ENCODE peak calls at places on chromosome 13, in six cellular contexts. One of them, this sample, is unnamed.
A peak's percentile ranks its signal among the peaks of the same experiment; 100 is the strongest.

GRCh38 chr13:66972659-66973058 is 257.5 kb downstream of the PCDH9 start:
- DNase-seq in HCT116: no peak
- DNase-seq in K562: no peak
- DNase-seq in endothelial cell of umbilical vein: no peak
- DNase-seq in GM12878: no peak
- DNase-seq in HepG2: no peak
- DNase-seq in this sample: no peak

GRCh38 chr13:20492641-20493040 is 33.0 kb downstream of the CRYL1 start:
- DNase-seq in HCT116: peak; percentile 27
- DNase-seq in K562: peak; percentile 19
- DNase-seq in endothelial cell of umbilical vein: peak; percentile 40
- DNase-seq in GM12878: no peak
- DNase-seq in HepG2: peak; percentile 46
- DNase-seq in this sample: no peak

GRCh38 chr13:20714563-20715339 is 11.3 kb downstream of the IL17D start:
- DNase-seq in HCT116: no peak
- DNase-seq in K562: no peak
- DNase-seq in endothelial cell of umbilical vein: peak; percentile 91
- DNase-seq in GM12878: no peak
- DNase-seq in HepG2: no peak
- DNase-seq in this sample: no peak

GRCh38 chr13:95485045-95485517 is 67.4 kb upstream of the CLDN10 start:
- DNase-seq in HCT116: no peak
- DNase-seq in K562: peak; percentile 22
- DNase-seq in endothelial cell of umbilical vein: peak; percentile 85
- DNase-seq in GM12878: no peak
- DNase-seq in HepG2: peak; percentile 8
- DNase-seq in this sample: peak; percentile 50

GRCh38 chr13:71866173-71867091 is 572 bp downstream of the DACH1 start:
- DNase-seq in HCT116: no peak
- DNase-seq in K562: no peak
- DNase-seq in endothelial cell of umbilical vein: peak; percentile 51
- DNase-seq in GM12878: no peak
- DNase-seq in HepG2: no peak
- DNase-seq in this sample: peak; percentile 70

GRCh38 chr13:78121459-78122348 is 203.1 kb upstream of the EDNRB start:
- DNase-seq in HCT116: peak; percentile 34
- DNase-seq in K562: peak; percentile 35
- DNase-seq in endothelial cell of umbilical vein: peak; percentile 82
- DNase-seq in GM12878: peak; percentile 28
- DNase-seq in HepG2: peak; percentile 37
- DNase-seq in this sample: peak; percentile 24

GRCh38 chr13:41356788-41357187 is 45.7 kb downstream of the NAA16 start:
- DNase-seq in HCT116: no peak
- DNase-seq in K562: no peak
- DNase-seq in endothelial cell of umbilical vein: peak; percentile 26
- DNase-seq in GM12878: no peak
- DNase-seq in HepG2: no peak
- DNase-seq in this sample: no peak

GRCh38 chr13:41674246-41674645 is 216.9 kb downstream of the RGCC start:
- DNase-seq in HCT116: no peak
- DNase-seq in K562: no peak
- DNase-seq in endothelial cell of umbilical vein: no peak
- DNase-seq in GM12878: no peak
- DNase-seq in HepG2: no peak
- DNase-seq in this sample: no peak

GRCh38 chr13:64849174-64849573 is 2381.0 kb downstream of the PCDH9 start:
- DNase-seq in HCT116: no peak
- DNase-seq in K562: no peak
- DNase-seq in endothelial cell of umbilical vein: no peak
- DNase-seq in GM12878: no peak
- DNase-seq in HepG2: no peak
- DNase-seq in this sample: no peak

GRCh38 chr13:49256841-49257240 is 9.1 kb downstream of the CDADC1 start:
- DNase-seq in HCT116: no peak
- DNase-seq in K562: no peak
- DNase-seq in endothelial cell of umbilical vein: no peak
- DNase-seq in GM12878: no peak
- DNase-seq in HepG2: no peak
- DNase-seq in this sample: no peak

DNA sequence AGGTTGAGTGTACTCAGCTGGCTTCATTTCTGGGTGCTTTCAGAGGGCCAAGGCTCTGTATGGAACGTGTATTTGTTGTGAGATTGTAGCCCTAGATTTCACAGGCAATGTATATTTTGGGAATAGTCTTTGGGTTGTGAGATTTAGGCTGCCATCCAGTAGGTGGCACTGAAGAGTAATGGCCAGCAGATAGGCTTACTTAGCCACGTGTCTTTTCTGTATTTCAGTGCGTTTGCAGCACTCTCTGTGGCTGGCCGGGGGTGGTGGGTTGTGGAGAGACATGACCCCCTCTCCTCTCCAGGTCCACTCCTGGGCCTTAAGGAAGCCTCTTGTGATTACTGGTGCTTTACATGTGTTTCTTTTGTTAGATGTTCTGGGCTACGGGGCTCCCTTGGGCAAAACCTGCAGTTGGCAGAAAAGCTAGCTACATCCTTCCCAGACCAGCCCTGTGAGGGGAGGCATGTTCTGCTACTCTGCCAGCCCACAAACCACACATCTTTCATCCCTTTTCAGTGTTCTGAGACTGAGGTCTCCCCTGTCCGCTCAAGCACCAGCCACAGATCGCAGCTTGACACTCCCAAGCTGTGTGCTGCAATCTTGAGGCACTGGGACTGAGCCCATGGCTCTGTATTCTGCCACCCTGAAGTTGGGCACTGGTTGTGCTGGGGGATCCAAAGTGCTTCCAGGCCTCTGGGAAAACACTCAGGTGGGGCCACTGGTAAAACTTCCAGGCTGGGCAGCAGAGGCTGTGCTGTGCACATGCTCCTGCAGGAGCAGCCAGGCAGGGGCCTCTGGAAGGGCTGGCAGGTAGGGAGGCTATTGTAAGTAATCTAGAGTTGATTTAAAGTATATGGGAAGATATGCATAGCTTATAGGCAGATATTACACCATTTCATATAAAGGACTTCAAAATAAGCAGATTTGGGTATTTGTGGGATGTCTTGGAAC is 1096.8 kb upstream of the PCDH20 start:
- DNase-seq in HCT116: peak; percentile 35
- DNase-seq in K562: no peak
- DNase-seq in endothelial cell of umbilical vein: peak; percentile 9
- DNase-seq in GM12878: peak; percentile 24
- DNase-seq in HepG2: peak; percentile 29
- DNase-seq in this sample: peak; percentile 23
- TF ChIP-seq MAX in HCT116: peak; percentile 49
- TF ChIP-seq MAX in K562: no peak
- TF ChIP-seq MAX in endothelial cell of umbilical vein: no peak
- TF ChIP-seq MAX in GM12878: peak; percentile 65
- TF ChIP-seq MAX in HepG2: peak; percentile 65
- TF ChIP-seq MAX in this sample: peak; percentile 33

GRCh38 chr13:46143239-46143701 is 38.4 kb upstream of the CPB2 start:
- DNase-seq in HCT116: no peak
- DNase-seq in K562: no peak
- DNase-seq in endothelial cell of umbilical vein: no peak
- DNase-seq in GM12878: no peak
- DNase-seq in HepG2: peak; percentile 99
- DNase-seq in this sample: no peak
- TF ChIP-seq POLR2AphosphoS5 in HCT116: no peak
- TF ChIP-seq POLR2AphosphoS5 in K562: no peak
- TF ChIP-seq POLR2AphosphoS5 in endothelial cell of umbilical vein: no peak
- TF ChIP-seq POLR2AphosphoS5 in GM12878: no peak
- TF ChIP-seq POLR2AphosphoS5 in HepG2: no peak
- TF ChIP-seq POLR2AphosphoS5 in this sample: no peak

GRCh38 chr13:50390503-50391248 is 375.4 kb downstream of the KCNRG start:
- DNase-seq in HCT116: no peak
- DNase-seq in K562: no peak
- DNase-seq in endothelial cell of umbilical vein: peak; percentile 29
- DNase-seq in GM12878: no peak
- DNase-seq in HepG2: no peak
- DNase-seq in this sample: no peak

GRCh38 chr13:50386527-50387123 is 371.4 kb downstream of the KCNRG start:
- DNase-seq in HCT116: no peak
- DNase-seq in K562: no peak
- DNase-seq in endothelial cell of umbilical vein: peak; percentile 71
- DNase-seq in GM12878: no peak
- DNase-seq in HepG2: no peak
- DNase-seq in this sample: no peak

GRCh38 chr13:50387124-50387581 is 371.9 kb downstream of the KCNRG start:
- DNase-seq in HCT116: no peak
- DNase-seq in K562: peak; percentile 23
- DNase-seq in endothelial cell of umbilical vein: no peak
- DNase-seq in GM12878: no peak
- DNase-seq in HepG2: peak; percentile 25
- DNase-seq in this sample: peak; percentile 37

GRCh38 chr13:50388481-50388880 is 373.2 kb downstream of the KCNRG start:
- DNase-seq in HCT116: no peak
- DNase-seq in K562: no peak
- DNase-seq in endothelial cell of umbilical vein: peak; percentile 83
- DNase-seq in GM12878: no peak
- DNase-seq in HepG2: no peak
- DNase-seq in this sample: no peak

DNA sequence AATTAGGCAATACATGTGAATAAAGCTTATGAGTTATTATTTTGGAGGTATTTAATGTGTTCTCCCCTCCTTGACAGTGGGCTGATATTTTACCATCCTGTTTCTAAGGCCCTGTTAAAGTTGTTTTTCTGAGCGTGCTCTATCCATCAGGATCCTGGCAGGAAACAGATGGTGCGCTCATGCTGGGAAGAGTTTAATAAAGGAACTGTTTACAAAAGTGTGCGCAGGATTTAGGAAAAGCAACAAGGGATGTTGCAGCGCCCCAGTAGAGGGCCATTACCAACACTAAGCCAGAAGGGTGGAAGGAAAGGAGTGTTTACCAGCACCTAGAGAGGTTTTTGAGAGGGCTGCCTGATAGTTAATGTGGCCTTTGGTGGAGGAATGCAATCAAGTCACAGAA is 374.5 kb downstream of the KCNRG start:
- DNase-seq in HCT116: no peak
- DNase-seq in K562: no peak
- DNase-seq in endothelial cell of umbilical vein: peak; percentile 92
- DNase-seq in GM12878: no peak
- DNase-seq in HepG2: no peak
- DNase-seq in this sample: no peak
- TF ChIP-seq MAX in HCT116: no peak
- TF ChIP-seq MAX in K562: no peak
- TF ChIP-seq MAX in endothelial cell of umbilical vein: no peak
- TF ChIP-seq MAX in GM12878: no peak
- TF ChIP-seq MAX in HepG2: no peak
- TF ChIP-seq MAX in this sample: no peak

DNA sequence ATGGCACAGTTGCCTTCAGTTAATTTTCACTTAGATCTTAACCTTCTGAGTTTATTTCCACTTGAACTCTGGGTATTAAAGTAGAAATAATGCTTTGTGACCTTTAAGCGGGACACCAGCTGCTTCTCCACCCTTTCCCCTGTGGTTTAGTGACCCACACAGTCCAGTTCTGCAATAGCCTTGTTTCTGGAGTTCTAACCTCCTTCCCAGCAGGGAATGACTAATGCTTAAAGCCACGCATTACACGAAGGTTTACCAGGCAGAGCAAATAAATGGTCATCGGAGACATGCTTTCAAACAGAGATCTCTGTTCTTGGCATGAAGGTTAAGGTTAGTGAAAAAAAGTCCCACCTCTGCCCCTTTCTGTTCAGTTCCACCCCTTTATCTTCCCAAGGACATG is 25.3 kb upstream of the MEDAG start:
- DNase-seq in HCT116: no peak
- DNase-seq in K562: no peak
- DNase-seq in endothelial cell of umbilical vein: peak; percentile 57
- DNase-seq in GM12878: no peak
- DNase-seq in HepG2: peak; percentile 37
- DNase-seq in this sample: no peak
- TF ChIP-seq POLR2AphosphoS5 in HCT116: no peak
- TF ChIP-seq POLR2AphosphoS5 in K562: no peak
- TF ChIP-seq POLR2AphosphoS5 in endothelial cell of umbilical vein: no peak
- TF ChIP-seq POLR2AphosphoS5 in GM12878: no peak
- TF ChIP-seq POLR2AphosphoS5 in HepG2: no peak
- TF ChIP-seq POLR2AphosphoS5 in this sample: no peak

DNA sequence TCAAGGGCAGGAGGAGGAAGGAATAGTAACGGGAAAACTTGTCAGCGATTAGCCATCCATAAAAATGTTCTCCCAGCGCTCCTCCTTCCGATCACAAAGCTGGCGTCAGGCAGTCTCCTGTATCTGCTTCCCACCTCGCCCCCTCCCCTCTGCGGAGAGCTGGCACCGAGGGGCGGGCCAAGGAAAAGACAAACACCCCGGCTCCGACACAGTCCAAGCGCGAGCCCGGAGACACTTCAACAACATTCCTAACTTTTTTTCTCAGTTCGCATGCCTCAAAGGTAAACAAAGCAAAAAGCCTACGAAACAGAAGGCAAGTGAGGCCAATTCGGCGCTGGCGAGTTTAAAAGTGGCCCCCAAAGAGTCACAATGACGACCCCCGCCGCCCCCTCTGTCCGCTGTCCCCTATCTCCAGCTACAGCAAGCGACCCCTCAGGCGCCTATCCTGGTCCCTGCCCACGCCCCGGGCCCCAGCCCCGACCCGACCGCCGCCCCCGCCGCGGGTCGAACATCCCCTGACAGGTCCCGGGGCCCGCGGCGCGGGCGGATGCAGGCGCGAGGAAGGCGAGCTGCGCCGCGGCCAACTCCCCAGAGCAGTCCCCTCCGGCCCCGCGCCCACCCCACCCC is 719 bp downstream of the SMAD9 start:
- DNase-seq in HCT116: no peak
- DNase-seq in K562: peak; percentile 10
- DNase-seq in endothelial cell of umbilical vein: no peak
- DNase-seq in GM12878: no peak
- DNase-seq in HepG2: peak; percentile 83
- DNase-seq in this sample: peak; percentile 75
- TF ChIP-seq MAX in HCT116: no peak
- TF ChIP-seq MAX in K562: no peak
- TF ChIP-seq MAX in endothelial cell of umbilical vein: no peak
- TF ChIP-seq MAX in GM12878: no peak
- TF ChIP-seq MAX in HepG2: peak; percentile 28
- TF ChIP-seq MAX in this sample: peak; percentile 6

GRCh38 chr13:110414283-110414682 is 107.2 kb downstream of the COL4A2 start:
- DNase-seq in HCT116: no peak
- DNase-seq in K562: no peak
- DNase-seq in endothelial cell of umbilical vein: no peak
- DNase-seq in GM12878: no peak
- DNase-seq in HepG2: no peak
- DNase-seq in this sample: no peak

GRCh38 chr13:110417537-110417908 is 110.4 kb downstream of the COL4A2 start:
- DNase-seq in HCT116: no peak
- DNase-seq in K562: no peak
- DNase-seq in endothelial cell of umbilical vein: no peak
- DNase-seq in GM12878: no peak
- DNase-seq in HepG2: no peak
- DNase-seq in this sample: no peak

GRCh38 chr13:110413311-110414040 is 106.4 kb downstream of the COL4A2 start:
- DNase-seq in HCT116: no peak
- DNase-seq in K562: no peak
- DNase-seq in endothelial cell of umbilical vein: no peak
- DNase-seq in GM12878: no peak
- DNase-seq in HepG2: no peak
- DNase-seq in this sample: no peak

GRCh38 chr13:110416131-110416584 is 109.1 kb downstream of the COL4A2 start:
- DNase-seq in HCT116: no peak
- DNase-seq in K562: no peak
- DNase-seq in endothelial cell of umbilical vein: no peak
- DNase-seq in GM12878: no peak
- DNase-seq in HepG2: no peak
- DNase-seq in this sample: no peak

GRCh38 chr13:110415669-110416068 is 108.6 kb downstream of the COL4A2 start:
- DNase-seq in HCT116: peak; percentile 61
- DNase-seq in K562: no peak
- DNase-seq in endothelial cell of umbilical vein: no peak
- DNase-seq in GM12878: no peak
- DNase-seq in HepG2: peak; percentile 17
- DNase-seq in this sample: no peak
- TF ChIP-seq POLR2AphosphoS5 in HCT116: peak; percentile 18
- TF ChIP-seq POLR2AphosphoS5 in K562: no peak
- TF ChIP-seq POLR2AphosphoS5 in endothelial cell of umbilical vein: no peak
- TF ChIP-seq POLR2AphosphoS5 in GM12878: no peak
- TF ChIP-seq POLR2AphosphoS5 in HepG2: no peak
- TF ChIP-seq POLR2AphosphoS5 in this sample: no peak